ENCODE peak calls at places on chromosomes 13 and 19, in eight cellular contexts. L, B, K, D, J, F, I and P are unnamed samples.

GRCh38 chr13:91805605-91806004 is 407.2 kb downstream of the GPC5 start:
- DNase-seq in L (no peak), B (no peak), K (no peak), D (no peak), J (no peak), F (no peak), I (no peak), P (no peak)

GRCh38 chr13:35804901-35805300 is 326.3 kb downstream of the DCLK1 start:
- DNase-seq in L (no peak), B (no peak), K (no peak), D (no peak), J (no peak), F (peak), I (no peak), P (no peak)

GRCh38 chr13:50676602-50677001 is 166.9 kb downstream of the DLEU7 start:
- DNase-seq in L (no peak), B (no peak), K (no peak), D (no peak), J (no peak), F (peak), I (no peak), P (peak)

GRCh38 chr13:24076124-24076523 is 84.4 kb upstream of the SPATA13 start:
- DNase-seq in L (no peak), B (no peak), K (no peak), D (peak), J (no peak), F (no peak), I (no peak), P (no peak)

GRCh38 chr13:36696410-36696809 is 22.6 kb downstream of the SERTM1 start:
- DNase-seq in L (no peak), B (no peak), K (no peak), D (no peak), J (no peak), F (no peak), I (no peak), P (no peak)

GRCh38 chr13:31067416-31068118 is 94.1 kb downstream of the HSPH1 start:
- DNase-seq in L (no peak), B (no peak), K (no peak), D (peak), J (no peak), F (peak), I (no peak), P (no peak)

GRCh38 chr13:64429691-64430090 is 2800.4 kb downstream of the PCDH9 start:
- DNase-seq in L (no peak), B (no peak), K (no peak), D (no peak), J (no peak), F (no peak), I (no peak), P (no peak)

GRCh38 chr13:74151859-74152258 is 17.7 kb upstream of the KLF12 start:
- DNase-seq in L (no peak), B (no peak), K (no peak), D (no peak), J (no peak), F (no peak), I (no peak), P (no peak)

GRCh38 chr13:60642552-60642951 is 245.5 kb downstream of the TDRD3 start:
- DNase-seq in L (no peak), B (no peak), K (no peak), D (no peak), J (no peak), F (no peak), I (no peak), P (no peak)

GRCh38 chr13:95880346-95880745 is 172.9 kb downstream of the UGGT2 start:
- DNase-seq in L (no peak), B (no peak), K (no peak), D (no peak), J (no peak), F (peak), I (no peak), P (no peak)

GRCh38 chr13:33787051-33787591 is 30.8 kb upstream of the RFC3 start:
- DNase-seq in L (no peak), B (no peak), K (no peak), D (no peak), J (no peak), F (no peak), I (no peak), P (peak)

GRCh38 chr19:37334179-37335071 is 36.5 kb upstream of the ZNF527 start:
- DNase-seq in L (no peak), B (peak), K (peak), D (no peak), J (peak), F (peak), I (peak), P (peak)

GRCh38 chr19:3668331-3669133 is 31.7 kb downstream of the PIP5K1C start:
- DNase-seq in L (no peak), B (no peak), K (no peak), D (no peak), J (no peak), F (peak), I (no peak), P (no peak)

GRCh38 chr19:53132231-53132991 is at the start of gene ZNF415:
- DNase-seq in L (no peak), B (no peak), K (peak), D (no peak), J (peak), F (peak), I (peak), P (no peak)

GRCh38 chr19:6221878-6222746 is 57.7 kb downstream of the MLLT1 start:
- DNase-seq in L (no peak), B (no peak), K (no peak), D (no peak), J (no peak), F (no peak), I (no peak), P (no peak)

GRCh38 chr19:28201462-28201943 is 1011.4 kb downstream of the UQCRFS1 start:
- DNase-seq in L (no peak), B (no peak), K (no peak), D (no peak), J (no peak), F (no peak), I (no peak), P (no peak)

GRCh38 chr13:102968572-102969228 is 97.5 kb downstream of the SLC10A2 start:
- DNase-seq in L (no peak), B (no peak), K (no peak), D (no peak), J (no peak), F (no peak), I (no peak), P (no peak)

GRCh38 chr13:78638216-78638615 is 20.7 kb downstream of the OBI1 start:
- DNase-seq in L (no peak), B (no peak), K (no peak), D (no peak), J (no peak), F (peak), I (no peak), P (peak)

GRCh38 chr13:109396266-109396665 is 390.1 kb downstream of the IRS2 start:
- DNase-seq in L (no peak), B (no peak), K (no peak), D (no peak), J (no peak), F (no peak), I (no peak), P (no peak)

GRCh38 chr13:30737511-30738342 is 2.4 kb downstream of the ALOX5AP start:
- DNase-seq in L (no peak), B (no peak), K (no peak), D (no peak), J (no peak), F (no peak), I (no peak), P (no peak)

GRCh38 chr13:21691500-21691899 is 20.6 kb downstream of the FGF9 start:
- DNase-seq in L (no peak), B (no peak), K (no peak), D (no peak), J (no peak), F (no peak), I (no peak), P (no peak)

GRCh38 chr19:41785653-41786052 is 10.7 kb upstream of the CEACAM3 start:
- DNase-seq in L (peak), B (peak), K (no peak), D (peak), J (no peak), F (peak), I (no peak), P (peak)

GRCh38 chr13:52348081-52348480 is 57.9 kb downstream of the THSD1 start:
- DNase-seq in L (peak), B (no peak), K (no peak), D (no peak), J (no peak), F (peak), I (no peak), P (no peak)

GRCh38 chr13:40940841-40941240 is 78.3 kb downstream of the ELF1 start:
- DNase-seq in L (no peak), B (no peak), K (no peak), D (no peak), J (no peak), F (no peak), I (no peak), P (no peak)

GRCh38 chr13:27372896-27373295 is 51.5 kb upstream of the GTF3A start:
- DNase-seq in L (no peak), B (no peak), K (no peak), D (no peak), J (no peak), F (no peak), I (no peak), P (no peak)

GRCh38 chr13:111302045-111302722 is 18.3 kb upstream of the TEX29 start:
- DNase-seq in L (no peak), B (no peak), K (no peak), D (no peak), J (no peak), F (no peak), I (no peak), P (no peak)

GRCh38 chr13:76861859-76862258 is 24.3 kb downstream of the KCTD12 start:
- DNase-seq in L (no peak), B (no peak), K (no peak), D (no peak), J (no peak), F (no peak), I (no peak), P (no peak)

GRCh38 chr19:35109395-35110112 is 6.1 kb upstream of the FXYD3 start:
- DNase-seq in L (peak), B (no peak), K (peak), D (no peak), J (no peak), F (no peak), I (no peak), P (no peak)

GRCh38 chr13:36919206-36919832 is 719 bp downstream of the SMAD9 start:
- DNase-seq in L (no peak), B (peak), K (peak), D (no peak), J (no peak), F (peak), I (peak), P (no peak)

GRCh38 chr19:43634516-43634876 is 5.2 kb downstream of the CADM4 start:
- DNase-seq in L (no peak), B (no peak), K (no peak), D (no peak), J (no peak), F (no peak), I (no peak), P (no peak)

GRCh38 chr19:48398329-48399235 is 5.1 kb downstream of the GRIN2D start:
- DNase-seq in L (peak), B (peak), K (peak), D (peak), J (peak), F (peak), I (peak), P (peak)

GRCh38 chr19:12065100-12065538 is 588 bp downstream of the ZNF844 start:
- DNase-seq in L (no peak), B (no peak), K (no peak), D (no peak), J (no peak), F (peak), I (no peak), P (no peak)

GRCh38 chr19:5020368-5020767 is 51.5 kb downstream of the KDM4B start:
- DNase-seq in L (no peak), B (no peak), K (no peak), D (no peak), J (no peak), F (no peak), I (no peak), P (no peak)

GRCh38 chr19:3192228-3192635 is 6.5 kb downstream of the NCLN start:
- DNase-seq in L (no peak), B (no peak), K (no peak), D (no peak), J (no peak), F (no peak), I (no peak), P (no peak)

GRCh38 chr19:50651174-50651573 is 1.9 kb downstream of the C19orf81 start:
- DNase-seq in L (no peak), B (no peak), K (no peak), D (no peak), J (no peak), F (no peak), I (no peak), P (no peak)

GRCh38 chr19:50648659-50649058 is 586 bp upstream of the C19orf81 start:
- DNase-seq in L (no peak), B (no peak), K (no peak), D (no peak), J (no peak), F (no peak), I (no peak), P (no peak)

GRCh38 chr19:50647879-50648615 is 1.2 kb upstream of the C19orf81 start:
- DNase-seq in L (no peak), B (no peak), K (no peak), D (no peak), J (no peak), F (no peak), I (no peak), P (no peak)

GRCh38 chr19:50652722-50653121 is 3.5 kb downstream of the C19orf81 start:
- DNase-seq in L (no peak), B (no peak), K (no peak), D (no peak), J (no peak), F (no peak), I (no peak), P (no peak)

DNA sequence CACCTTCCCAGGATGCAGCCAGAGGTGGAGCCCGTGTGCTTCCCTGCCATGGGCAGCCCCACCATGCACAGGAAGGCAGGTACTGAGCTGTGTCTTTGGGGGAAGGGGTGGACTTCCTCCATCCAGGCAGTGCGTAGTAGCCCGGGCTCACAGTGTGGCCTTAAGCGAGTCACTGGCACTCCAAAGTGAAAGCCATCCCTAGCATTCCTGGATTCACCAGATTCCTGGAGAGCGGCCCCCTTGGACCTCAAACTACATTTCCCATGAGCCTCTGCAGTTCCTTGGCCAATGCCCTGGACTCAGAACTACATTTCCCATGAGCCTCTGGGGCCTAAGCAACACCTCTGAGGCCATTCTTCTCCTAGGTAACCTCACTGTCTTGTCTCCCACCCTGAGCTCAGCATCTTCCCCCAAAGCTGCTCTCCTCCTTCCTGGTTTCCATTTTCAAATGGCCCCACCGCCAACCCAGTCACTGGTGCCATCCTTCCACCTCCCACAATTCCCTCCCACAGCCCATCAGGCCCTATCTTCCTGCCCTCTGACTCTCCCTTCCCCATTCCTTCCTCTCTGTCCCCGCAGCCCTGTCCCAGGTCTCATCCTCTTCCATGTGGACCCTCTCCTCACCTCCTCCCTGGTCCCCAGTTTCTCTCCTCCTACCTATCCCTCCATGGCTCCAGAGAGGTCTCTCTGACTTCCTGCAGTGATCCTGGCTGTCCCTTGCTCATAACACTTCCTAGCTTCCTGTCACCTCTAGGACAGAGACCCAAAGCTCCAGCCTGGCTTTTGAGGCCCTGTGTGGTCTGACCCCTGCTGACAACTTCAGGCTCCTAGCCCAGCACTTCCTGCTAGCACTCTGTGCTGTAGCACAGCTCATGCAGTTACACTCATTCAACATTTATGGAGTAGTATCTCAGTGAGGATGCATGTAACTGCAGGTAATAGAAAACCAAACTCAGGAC is at the start of gene C19orf81:
- DNase-seq in L (peak), B (peak), K (no peak), D (peak), J (no peak), F (no peak), I (no peak), P (peak)
- H3K4me3 ChIP-seq in L (no peak), B (no peak), K (no peak), D (no peak), J (no peak), F (no peak), I (no peak), P (no peak)

GRCh38 chr19:45779231-45780145 is 2.8 kb downstream of the DMPK start:
- DNase-seq in L (peak), B (peak), K (peak), D (peak), J (peak), F (peak), I (peak), P (peak)
- H3K4me3 ChIP-seq in L (peak), B (peak), K (peak), D (peak), J (peak), F (no peak), I (peak), P (peak)

GRCh38 chr19:13850910-13851753 is 25.8 kb upstream of the NANOS3 start:
- DNase-seq in L (peak), B (peak), K (peak), D (no peak), J (peak), F (peak), I (peak), P (no peak)
- H3K4me3 ChIP-seq in L (peak), B (peak), K (peak), D (peak), J (peak), F (peak), I (peak), P (no peak)

DNA sequence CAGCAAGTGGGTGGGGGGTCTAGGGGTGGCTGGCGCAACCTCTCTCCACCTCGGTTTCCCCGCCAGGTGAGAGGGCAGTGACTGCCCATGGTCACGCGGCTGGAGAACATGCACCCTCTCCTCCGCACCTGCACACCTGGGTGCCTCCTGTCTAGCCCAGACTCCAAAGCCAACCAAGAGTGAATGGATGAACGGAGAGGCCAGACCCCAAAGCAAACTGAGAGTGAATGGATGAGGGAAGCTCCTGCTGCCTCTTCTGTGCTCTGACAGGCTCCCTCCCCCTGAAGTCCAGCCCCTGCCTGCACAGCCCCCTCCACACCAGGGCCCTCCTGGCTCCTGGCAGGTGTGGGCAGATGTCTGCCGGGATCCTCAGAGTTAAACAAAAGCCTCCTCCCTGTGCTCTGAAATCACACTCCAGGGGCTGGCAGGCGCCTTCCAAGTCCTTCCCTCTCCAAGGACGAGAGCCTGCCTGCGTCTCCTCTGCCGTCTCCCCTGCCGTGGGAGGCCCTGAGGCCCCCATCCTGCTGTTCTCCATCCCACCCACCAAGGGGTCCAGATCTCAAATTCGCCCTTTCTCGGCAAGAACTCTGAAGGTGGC is 2.2 kb downstream of the SBNO2 start:
- DNase-seq in L (no peak), B (no peak), K (no peak), D (no peak), J (no peak), F (no peak), I (no peak), P (no peak)
- H3K4me3 ChIP-seq in L (no peak), B (no peak), K (peak), D (peak), J (peak), F (peak), I (peak), P (no peak)

GRCh38 chr19:39498262-39499081 is at the start of gene DLL3:
- DNase-seq in L (no peak), B (peak), K (no peak), D (no peak), J (no peak), F (no peak), I (no peak), P (no peak)
- H3K4me3 ChIP-seq in L (no peak), B (peak), K (no peak), D (peak), J (peak), F (no peak), I (peak), P (peak)

DNA sequence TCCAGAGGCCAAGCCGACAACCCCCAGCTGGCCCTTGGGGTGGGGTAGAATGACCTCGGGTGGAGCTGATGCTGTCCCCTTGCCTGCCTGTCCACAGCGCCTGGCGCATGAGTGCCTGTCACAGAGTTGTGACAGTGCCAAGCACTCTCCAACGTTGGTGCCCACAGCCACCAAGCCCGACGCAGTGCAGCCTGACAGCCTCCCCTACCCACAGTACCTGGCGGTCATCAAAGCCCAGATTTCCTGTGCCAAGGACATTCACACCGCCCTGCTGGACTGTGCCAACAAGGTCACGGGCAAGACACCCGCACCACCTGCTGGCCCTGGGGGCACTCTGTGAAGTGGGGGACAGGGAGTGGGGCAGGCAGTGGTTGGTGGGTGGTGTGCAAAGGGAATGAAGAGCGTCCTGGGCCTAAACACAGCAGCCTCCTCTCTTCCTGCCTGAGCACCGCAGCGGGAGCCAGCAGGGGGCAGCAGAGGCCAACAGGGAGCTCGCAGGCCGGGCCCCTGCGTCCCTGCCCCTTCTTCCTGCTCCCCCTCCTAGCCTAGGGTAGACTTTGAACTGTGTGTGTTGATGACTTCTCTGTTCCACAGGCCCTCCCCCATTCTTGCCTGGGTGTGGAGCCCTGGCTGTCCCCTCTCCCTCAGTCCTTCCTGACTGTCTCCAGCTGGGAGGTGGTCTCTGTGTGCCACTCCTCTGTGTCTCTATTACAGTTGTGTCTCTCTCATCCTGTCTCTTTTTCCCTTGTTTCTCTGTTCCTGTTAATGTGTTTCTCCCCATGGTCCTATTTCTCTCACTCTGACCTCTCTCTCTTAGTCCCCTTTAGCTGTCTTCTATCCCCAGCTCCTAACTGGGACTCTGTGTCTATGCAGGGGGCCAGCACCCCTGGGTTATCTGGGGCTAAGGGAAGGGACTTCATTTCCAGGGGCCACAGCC is 6.5 kb downstream of the MED29 start:
- DNase-seq in L (peak), B (peak), K (peak), D (peak), J (peak), F (peak), I (no peak), P (peak)
- H3K4me3 ChIP-seq in L (no peak), B (no peak), K (peak), D (peak), J (no peak), F (no peak), I (peak), P (no peak)

GRCh38 chr19:23002690-23003422 is at the start of gene ZNF728:
- DNase-seq in L (no peak), B (peak), K (peak), D (no peak), J (peak), F (no peak), I (peak), P (no peak)
- H3K4me3 ChIP-seq in L (no peak), B (peak), K (peak), D (no peak), J (peak), F (no peak), I (peak), P (no peak)

GRCh38 chr13:25657062-25657588 is 285.4 kb downstream of the ATP8A2 start:
- DNase-seq in L (no peak), B (no peak), K (no peak), D (no peak), J (no peak), F (no peak), I (no peak), P (no peak)
- H3K4me3 ChIP-seq in L (no peak), B (no peak), K (no peak), D (no peak), J (no peak), F (no peak), I (no peak), P (no peak)

GRCh38 chr13:107005577-107005976 is 437.6 kb upstream of the ARGLU1 start:
- DNase-seq in L (no peak), B (no peak), K (no peak), D (no peak), J (no peak), F (no peak), I (no peak), P (no peak)
- H3K4me3 ChIP-seq in L (no peak), B (no peak), K (no peak), D (no peak), J (no peak), F (no peak), I (no peak), P (no peak)